ENCODE peak calls at places on chromosome 1, in seven cellular contexts. One of them, this sample, is unnamed.

GRCh38 chr1:80841261-80841660 is 959.5 kb upstream of the ADGRL2 start:
- DNase-seq in hepatocyte: no peak
- DNase-seq in HCT116: no peak
- DNase-seq in GM23248: no peak
- DNase-seq in neural progenitor cell: no peak
- DNase-seq in MM.1S: no peak
- DNase-seq in GM23338: no peak
- DNase-seq in this sample: no peak

GRCh38 chr1:89454845-89455521 is 69.6 kb upstream of the LRRC8B start:
- DNase-seq in GM23248: peak
- DNase-seq in GM23338: peak
- DNase-seq in MM.1S: peak
- DNase-seq in HCT116: peak
- DNase-seq in neural progenitor cell: peak
- DNase-seq in hepatocyte: peak
- DNase-seq in this sample: peak

GRCh38 chr1:87686137-87686490 is 357.4 kb downstream of the LMO4 start:
- DNase-seq in GM23338: no peak
- DNase-seq in GM23248: no peak
- DNase-seq in MM.1S: no peak
- DNase-seq in neural progenitor cell: no peak
- DNase-seq in hepatocyte: no peak
- DNase-seq in HCT116: no peak
- DNase-seq in this sample: no peak

GRCh38 chr1:37752583-37753471 is 12.1 kb downstream of the EPHA10 start:
- DNase-seq in HCT116: peak
- DNase-seq in neural progenitor cell: peak
- DNase-seq in GM23338: peak
- DNase-seq in GM23248: peak
- DNase-seq in MM.1S: peak
- DNase-seq in hepatocyte: peak
- DNase-seq in this sample: peak

GRCh38 chr1:22420456-22421053 is 31.1 kb upstream of the ZBTB40 start:
- DNase-seq in GM23248: peak
- DNase-seq in hepatocyte: peak
- DNase-seq in MM.1S: peak
- DNase-seq in GM23338: peak
- DNase-seq in neural progenitor cell: peak
- DNase-seq in HCT116: peak
- DNase-seq in this sample: peak

GRCh38 chr1:86395771-86396502 is at the start of gene ODF2L:
- DNase-seq in hepatocyte: peak
- DNase-seq in MM.1S: peak
- DNase-seq in GM23248: peak
- DNase-seq in neural progenitor cell: peak
- DNase-seq in GM23338: peak
- DNase-seq in HCT116: peak
- DNase-seq in this sample: peak

GRCh38 chr1:87151500-87152421 is 176.9 kb upstream of the LMO4 start:
- DNase-seq in MM.1S: peak
- DNase-seq in HCT116: no peak
- DNase-seq in GM23248: no peak
- DNase-seq in hepatocyte: peak
- DNase-seq in neural progenitor cell: peak
- DNase-seq in GM23338: peak
- DNase-seq in this sample: no peak

GRCh38 chr1:223189903-223190724 is 47.1 kb upstream of the TLR5 start:
- DNase-seq in GM23248: peak
- DNase-seq in neural progenitor cell: no peak
- DNase-seq in MM.1S: peak
- DNase-seq in hepatocyte: no peak
- DNase-seq in GM23338: no peak
- DNase-seq in HCT116: peak
- DNase-seq in this sample: peak

GRCh38 chr1:178465011-178465410 is 31.8 kb downstream of the CLEC20A start:
- DNase-seq in GM23338: no peak
- DNase-seq in hepatocyte: no peak
- DNase-seq in HCT116: no peak
- DNase-seq in MM.1S: no peak
- DNase-seq in GM23248: peak
- DNase-seq in neural progenitor cell: no peak
- DNase-seq in this sample: peak

GRCh38 chr1:48552420-48552819 is 80.4 kb upstream of the SPATA6 start:
- DNase-seq in neural progenitor cell: peak
- DNase-seq in HCT116: peak
- DNase-seq in GM23248: no peak
- DNase-seq in MM.1S: peak
- DNase-seq in GM23338: peak
- DNase-seq in hepatocyte: peak
- DNase-seq in this sample: peak

GRCh38 chr1:77200806-77201205 is 18.4 kb downstream of the PIGK start:
- DNase-seq in MM.1S: no peak
- DNase-seq in HCT116: no peak
- DNase-seq in GM23338: no peak
- DNase-seq in neural progenitor cell: no peak
- DNase-seq in GM23248: no peak
- DNase-seq in hepatocyte: no peak
- DNase-seq in this sample: no peak

GRCh38 chr1:13730751-13731482 is 30.9 kb downstream of the PRDM2 start:
- DNase-seq in GM23248: no peak
- DNase-seq in neural progenitor cell: no peak
- DNase-seq in hepatocyte: no peak
- DNase-seq in MM.1S: peak
- DNase-seq in GM23338: no peak
- DNase-seq in HCT116: no peak
- DNase-seq in this sample: no peak

GRCh38 chr1:190029441-190029840 is 448.2 kb downstream of the BRINP3 start:
- DNase-seq in HCT116: no peak
- DNase-seq in GM23248: no peak
- DNase-seq in hepatocyte: no peak
- DNase-seq in neural progenitor cell: no peak
- DNase-seq in GM23338: no peak
- DNase-seq in MM.1S: no peak
- DNase-seq in this sample: no peak

GRCh38 chr1:216640100-216640499 is 83.1 kb downstream of the ESRRG start:
- DNase-seq in HCT116: no peak
- DNase-seq in MM.1S: no peak
- DNase-seq in GM23248: no peak
- DNase-seq in GM23338: no peak
- DNase-seq in hepatocyte: no peak
- DNase-seq in neural progenitor cell: no peak
- DNase-seq in this sample: no peak

GRCh38 chr1:27872802-27873665 is 690 bp downstream of the THEMIS2 start:
- DNase-seq in neural progenitor cell: peak
- DNase-seq in hepatocyte: no peak
- DNase-seq in MM.1S: no peak
- DNase-seq in GM23248: peak
- DNase-seq in GM23338: peak
- DNase-seq in HCT116: no peak
- DNase-seq in this sample: no peak

GRCh38 chr1:89936694-89937093 is 58.2 kb upstream of the ZNF326 start:
- DNase-seq in MM.1S: no peak
- DNase-seq in GM23248: no peak
- DNase-seq in HCT116: no peak
- DNase-seq in neural progenitor cell: no peak
- DNase-seq in GM23338: no peak
- DNase-seq in hepatocyte: no peak
- DNase-seq in this sample: no peak

GRCh38 chr1:70528591-70529333 is 117.7 kb downstream of the CTH start:
- DNase-seq in GM23248: peak
- DNase-seq in neural progenitor cell: peak
- DNase-seq in GM23338: peak
- DNase-seq in HCT116: peak
- DNase-seq in hepatocyte: peak
- DNase-seq in MM.1S: peak
- DNase-seq in this sample: peak

GRCh38 chr1:163035791-163036249 is 33.3 kb upstream of the RGS4 start:
- DNase-seq in neural progenitor cell: no peak
- DNase-seq in GM23248: peak
- DNase-seq in GM23338: no peak
- DNase-seq in MM.1S: no peak
- DNase-seq in hepatocyte: no peak
- DNase-seq in HCT116: peak
- DNase-seq in this sample: peak

GRCh38 chr1:152044386-152044785 is 7.6 kb upstream of the S100A11 start:
- DNase-seq in hepatocyte: no peak
- DNase-seq in GM23248: peak
- DNase-seq in MM.1S: no peak
- DNase-seq in GM23338: no peak
- DNase-seq in HCT116: no peak
- DNase-seq in neural progenitor cell: no peak
- DNase-seq in this sample: no peak

GRCh38 chr1:101532392-101532791 is 295.6 kb downstream of the S1PR1 start:
- DNase-seq in MM.1S: no peak
- DNase-seq in HCT116: no peak
- DNase-seq in hepatocyte: no peak
- DNase-seq in GM23248: no peak
- DNase-seq in GM23338: no peak
- DNase-seq in neural progenitor cell: no peak
- DNase-seq in this sample: no peak

GRCh38 chr1:64654519-64655341 is 90.1 kb upstream of the RAVER2 start:
- DNase-seq in hepatocyte: no peak
- DNase-seq in GM23248: peak
- DNase-seq in neural progenitor cell: no peak
- DNase-seq in MM.1S: no peak
- DNase-seq in HCT116: no peak
- DNase-seq in GM23338: no peak
- DNase-seq in this sample: no peak

GRCh38 chr1:166969074-166969677 is 6.2 kb downstream of the ILDR2 start:
- DNase-seq in MM.1S: peak
- DNase-seq in GM23338: no peak
- DNase-seq in GM23248: no peak
- DNase-seq in neural progenitor cell: no peak
- DNase-seq in hepatocyte: no peak
- DNase-seq in HCT116: no peak
- DNase-seq in this sample: no peak

GRCh38 chr1:40664167-40664537 is 1.3 kb downstream of the RIMS3 start:
- DNase-seq in GM23248: no peak
- DNase-seq in HCT116: no peak
- DNase-seq in neural progenitor cell: no peak
- DNase-seq in hepatocyte: no peak
- DNase-seq in GM23338: no peak
- DNase-seq in MM.1S: no peak
- DNase-seq in this sample: no peak

GRCh38 chr1:40662151-40662550 is 3.3 kb downstream of the RIMS3 start:
- DNase-seq in hepatocyte: no peak
- DNase-seq in HCT116: no peak
- DNase-seq in neural progenitor cell: no peak
- DNase-seq in GM23248: peak
- DNase-seq in GM23338: no peak
- DNase-seq in MM.1S: no peak
- DNase-seq in this sample: no peak

GRCh38 chr1:40663324-40664166 is 1.9 kb downstream of the RIMS3 start:
- DNase-seq in neural progenitor cell: no peak
- DNase-seq in GM23248: no peak
- DNase-seq in HCT116: no peak
- DNase-seq in GM23338: no peak
- DNase-seq in MM.1S: no peak
- DNase-seq in hepatocyte: no peak
- DNase-seq in this sample: no peak

GRCh38 chr1:40661678-40662077 is 3.8 kb downstream of the RIMS3 start:
- DNase-seq in GM23248: no peak
- DNase-seq in GM23338: no peak
- DNase-seq in HCT116: no peak
- DNase-seq in neural progenitor cell: no peak
- DNase-seq in hepatocyte: no peak
- DNase-seq in MM.1S: no peak
- DNase-seq in this sample: no peak

GRCh38 chr1:40662864-40663263 is 2.6 kb downstream of the RIMS3 start:
- DNase-seq in hepatocyte: no peak
- DNase-seq in GM23248: peak
- DNase-seq in MM.1S: no peak
- DNase-seq in neural progenitor cell: no peak
- DNase-seq in GM23338: no peak
- DNase-seq in HCT116: no peak
- DNase-seq in this sample: peak
- TF ChIP-seq EZH2phosphoT487 in hepatocyte: no peak
- TF ChIP-seq EZH2phosphoT487 in GM23248: no peak
- TF ChIP-seq EZH2phosphoT487 in MM.1S: no peak
- TF ChIP-seq EZH2phosphoT487 in neural progenitor cell: no peak
- TF ChIP-seq EZH2phosphoT487 in GM23338: no peak
- TF ChIP-seq EZH2phosphoT487 in HCT116: no peak
- TF ChIP-seq EZH2phosphoT487 in this sample: no peak

DNA sequence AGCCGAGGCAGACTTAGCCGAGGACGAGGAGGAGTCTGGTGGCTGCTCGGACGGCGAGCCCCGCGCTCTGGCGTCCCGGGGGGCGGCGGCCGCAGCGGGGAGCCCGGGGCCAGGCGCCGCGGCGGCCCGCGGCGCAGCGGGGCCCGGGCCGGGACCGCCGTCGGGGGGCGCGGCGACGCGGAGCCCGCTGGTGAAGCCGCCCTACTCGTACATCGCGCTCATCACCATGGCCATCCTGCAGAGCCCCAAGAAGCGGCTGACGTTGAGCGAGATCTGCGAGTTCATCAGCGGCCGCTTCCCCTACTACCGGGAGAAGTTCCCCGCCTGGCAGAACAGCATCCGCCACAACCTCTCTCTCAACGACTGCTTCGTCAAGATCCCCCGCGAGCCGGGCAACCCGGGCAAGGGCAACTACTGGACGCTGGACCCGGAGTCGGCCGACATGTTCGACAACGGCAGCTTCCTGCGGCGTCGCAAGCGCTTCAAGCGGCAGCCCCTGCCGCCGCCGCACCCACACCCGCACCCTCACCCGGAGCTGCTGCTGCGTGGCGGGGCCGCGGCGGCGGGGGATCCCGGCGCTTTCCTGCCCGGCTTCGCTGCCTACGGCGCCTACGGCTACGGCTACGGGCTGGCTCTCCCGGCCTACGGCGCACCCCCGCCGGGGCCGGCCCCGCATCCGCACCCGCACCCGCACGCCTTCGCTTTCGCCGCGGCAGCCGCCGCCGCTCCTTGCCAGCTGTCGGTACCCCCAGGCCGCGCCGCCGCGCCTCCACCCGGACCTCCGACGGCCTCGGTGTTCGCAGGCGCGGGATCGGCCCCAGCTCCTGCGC is 692 bp downstream of the FOXD2 start:
- DNase-seq in GM23248: peak
- DNase-seq in HCT116: no peak
- DNase-seq in MM.1S: no peak
- DNase-seq in neural progenitor cell: peak
- DNase-seq in hepatocyte: no peak
- DNase-seq in GM23338: peak
- DNase-seq in this sample: no peak
- TF ChIP-seq EZH2 in GM23248: peak
- TF ChIP-seq EZH2 in HCT116: no peak
- TF ChIP-seq EZH2 in MM.1S: no peak
- TF ChIP-seq EZH2 in neural progenitor cell: peak
- TF ChIP-seq EZH2 in hepatocyte: peak
- TF ChIP-seq EZH2 in GM23338: peak
- TF ChIP-seq EZH2 in this sample: no peak

GRCh38 chr1:15852036-15852827 is 4.7 kb downstream of the SPEN start:
- DNase-seq in MM.1S: peak
- DNase-seq in GM23248: peak
- DNase-seq in HCT116: no peak
- DNase-seq in hepatocyte: no peak
- DNase-seq in neural progenitor cell: no peak
- DNase-seq in GM23338: no peak
- DNase-seq in this sample: no peak
- H3K4me2 ChIP-seq in MM.1S: peak
- H3K4me2 ChIP-seq in GM23248: no peak
- H3K4me2 ChIP-seq in HCT116: no peak
- H3K4me2 ChIP-seq in hepatocyte: peak
- H3K4me2 ChIP-seq in neural progenitor cell: no peak
- H3K4me2 ChIP-seq in GM23338: no peak
- H3K4me2 ChIP-seq in this sample: peak

GRCh38 chr1:156481527-156481926 is 19.0 kb downstream of the MEF2D start:
- DNase-seq in GM23248: no peak
- DNase-seq in hepatocyte: no peak
- DNase-seq in HCT116: no peak
- DNase-seq in neural progenitor cell: no peak
- DNase-seq in MM.1S: no peak
- DNase-seq in GM23338: no peak
- DNase-seq in this sample: no peak
- TF ChIP-seq EZH2phosphoT487 in GM23248: no peak
- TF ChIP-seq EZH2phosphoT487 in hepatocyte: no peak
- TF ChIP-seq EZH2phosphoT487 in HCT116: no peak
- TF ChIP-seq EZH2phosphoT487 in neural progenitor cell: no peak
- TF ChIP-seq EZH2phosphoT487 in MM.1S: no peak
- TF ChIP-seq EZH2phosphoT487 in GM23338: no peak
- TF ChIP-seq EZH2phosphoT487 in this sample: no peak